ENCODE peak calls at places on chromosomes 1 and 21, in seven cellular contexts. Q is esophagus muscularis mucosa, J is fibroblast of mammary gland, U is endodermal cell, B is hepatocyte, R is esophagus squamous epithelium, C is fibroblast of pulmonary artery. X is an unnamed sample.

GRCh38 chr1:201756411-201756810 is 72.5 kb upstream of the IPO9 start:
- DNase-seq in J (peak; percentile 66), R (no peak), C (peak; percentile 76), B (peak; percentile 35), U (no peak), Q (no peak), X (peak; percentile 80)

GRCh38 chr1:181623850-181624249 is 140.5 kb downstream of the CACNA1E start:
- DNase-seq in B (no peak), R (no peak), U (no peak), J (no peak), C (no peak), Q (no peak), X (no peak)

GRCh38 chr1:155005076-155005971 is 2.7 kb downstream of the ZBTB7B start:
- DNase-seq in R (no peak), J (no peak), B (no peak), Q (no peak), C (no peak), U (no peak), X (no peak)

GRCh38 chr1:6414443-6414844 is 5.3 kb downstream of the HES2 start:
- DNase-seq in J (peak; percentile 46), Q (no peak), B (peak; percentile 69), C (peak; percentile 51), U (peak; percentile 90), R (no peak), X (peak; percentile 46)

GRCh38 chr1:112893288-112894009 is 62.5 kb downstream of the SLC16A1 start:
- DNase-seq in R (no peak), B (no peak), J (no peak), Q (peak; percentile 21), U (no peak), C (no peak), X (no peak)

GRCh38 chr1:56520202-56520601 is 59.2 kb downstream of the PLPP3 start:
- DNase-seq in Q (no peak), J (peak; percentile 51), U (no peak), C (no peak), R (no peak), B (no peak), X (no peak)

GRCh38 chr1:11245248-11245647 is 17.1 kb downstream of the MTOR start:
- DNase-seq in J (no peak), B (no peak), U (no peak), C (no peak), Q (no peak), R (no peak), X (no peak)

GRCh38 chr1:117573386-117574040 is 32.3 kb upstream of the TENT5C start:
- DNase-seq in C (no peak), R (no peak), U (peak; percentile 40), B (peak; percentile 32), Q (no peak), J (peak; percentile 12), X (no peak)

GRCh38 chr1:100866901-100867206 is 27.8 kb downstream of the EXTL2 start:
- DNase-seq in B (no peak), R (no peak), J (no peak), Q (no peak), U (no peak), C (no peak), X (no peak)

GRCh38 chr1:221829327-221830011 is 87.6 kb upstream of the DUSP10 start:
- DNase-seq in J (peak; percentile 95), C (peak; percentile 89), Q (peak; percentile 45), U (no peak), B (no peak), R (no peak), X (peak; percentile 93)

GRCh38 chr1:31904339-31905092 is 33.7 kb downstream of the PTP4A2 start:
- DNase-seq in Q (no peak), R (no peak), U (no peak), J (peak; percentile 76), B (peak; percentile 20), C (peak; percentile 30), X (no peak)

GRCh38 chr1:75745276-75745675 is 20.8 kb downstream of the ACADM start:
- DNase-seq in C (no peak), R (no peak), J (no peak), B (no peak), U (no peak), Q (no peak), X (no peak)

GRCh38 chr1:90761781-90762589 is 44.9 kb upstream of the BARHL2 start:
- DNase-seq in R (no peak), C (no peak), J (no peak), Q (no peak), B (no peak), U (peak; percentile 84), X (no peak)

GRCh38 chr1:11751087-11751486 is 10.9 kb upstream of the C1orf167 start:
- DNase-seq in Q (no peak), C (no peak), J (no peak), U (no peak), B (no peak), R (no peak), X (no peak)

GRCh38 chr1:74964508-74964907 is 169.7 kb upstream of the LHX8 start:
- DNase-seq in C (peak; percentile 2), Q (no peak), B (peak; percentile 75), J (no peak), R (no peak), U (no peak), X (no peak)

GRCh38 chr1:245441699-245442098 is 286.9 kb downstream of the KIF26B start:
- DNase-seq in Q (no peak), J (peak; percentile 44), U (no peak), R (no peak), B (no peak), C (peak; percentile 30), X (peak; percentile 15)

GRCh38 chr1:229661022-229661877 is 35.2 kb downstream of the URB2 start:
- DNase-seq in R (no peak), Q (peak; percentile 94), C (peak; percentile 79), U (peak; percentile 96), B (peak; percentile 89), J (peak; percentile 67), X (peak; percentile 55)

GRCh38 chr1:201213926-201214325 is 23.3 kb downstream of the IGFN1 start:
- DNase-seq in B (no peak), Q (no peak), R (no peak), C (no peak), U (no peak), J (no peak), X (no peak)

GRCh38 chr1:148435406-148435805 is 47.7 kb downstream of the PPIAL4G start:
- DNase-seq in R (no peak), U (no peak), C (no peak), J (no peak), B (no peak), Q (no peak), X (no peak)

GRCh38 chr21:41781047-41781405 is 14.2 kb upstream of the RIPK4 start:
- DNase-seq in J (no peak), Q (no peak), B (no peak), U (no peak), R (no peak), C (no peak), X (no peak)

GRCh38 chr1:10694274-10694632 is 102.2 kb downstream of the CASZ1 start:
- DNase-seq in B (no peak), J (peak; percentile 5), U (no peak), R (no peak), Q (no peak), C (no peak), X (no peak)

GRCh38 chr1:87712261-87712674 is 383.6 kb downstream of the LMO4 start:
- DNase-seq in U (no peak), C (no peak), B (peak; percentile 63), R (no peak), Q (no peak), J (peak; percentile 5), X (no peak)

GRCh38 chr1:21341022-21341421 is 50.8 kb upstream of the ECE1 start:
- DNase-seq in R (no peak), C (no peak), B (no peak), J (no peak), U (no peak), Q (no peak), X (no peak)

GRCh38 chr1:224700915-224701531 is 84.9 kb downstream of the CNIH3 start:
- DNase-seq in Q (no peak), U (peak; percentile 85), C (peak; percentile 25), R (no peak), B (no peak), J (peak; percentile 42), X (no peak)

GRCh38 chr21:42061195-42061865 is 9.8 kb upstream of the UMODL1 start:
- DNase-seq in B (no peak), J (no peak), Q (no peak), R (no peak), C (no peak), U (no peak), X (no peak)

GRCh38 chr1:41713557-41714327 is 205.0 kb downstream of the HIVEP3 start:
- DNase-seq in J (peak; percentile 86), C (peak; percentile 63), Q (no peak), B (peak; percentile 67), U (no peak), R (no peak), X (peak; percentile 71)

GRCh38 chr1:181659348-181659957 is 176.1 kb downstream of the CACNA1E start:
- DNase-seq in R (no peak), C (no peak), U (no peak), Q (peak; percentile 85), J (no peak), B (peak; percentile 21), X (no peak)

GRCh38 chr1:193183019-193183643 is 3.3 kb downstream of the B3GALT2 start:
- DNase-seq in B (peak; percentile 77), U (no peak), J (peak; percentile 67), Q (no peak), R (no peak), C (peak; percentile 78), X (peak; percentile 48)

GRCh38 chr1:237041795-237042466 is at the start of gene RYR2:
- DNase-seq in U (peak; percentile 92), R (no peak), Q (no peak), J (no peak), C (no peak), B (peak; percentile 70), X (no peak)

GRCh38 chr21:33230518-33231324 is 983 bp downstream of the IFNAR2 start:
- DNase-seq in R (no peak), B (peak; percentile 61), U (peak; percentile 86), C (peak; percentile 65), J (peak; percentile 54), Q (no peak), X (peak; percentile 62)
- TF ChIP-seq CTCF in R (no peak), B (peak; percentile 20), U (peak; percentile 29), C (no peak), J (no peak), Q (no peak), X (peak; percentile 69)

GRCh38 chr1:19067187-19067911 is 110.9 kb upstream of the IFFO2 start:
- DNase-seq in J (no peak), R (no peak), Q (no peak), U (peak; percentile 90), B (no peak), C (no peak), X (no peak)
- TF ChIP-seq CTCF in J (no peak), R (no peak), Q (no peak), U (peak; percentile 50), B (no peak), C (no peak), X (no peak)

DNA sequence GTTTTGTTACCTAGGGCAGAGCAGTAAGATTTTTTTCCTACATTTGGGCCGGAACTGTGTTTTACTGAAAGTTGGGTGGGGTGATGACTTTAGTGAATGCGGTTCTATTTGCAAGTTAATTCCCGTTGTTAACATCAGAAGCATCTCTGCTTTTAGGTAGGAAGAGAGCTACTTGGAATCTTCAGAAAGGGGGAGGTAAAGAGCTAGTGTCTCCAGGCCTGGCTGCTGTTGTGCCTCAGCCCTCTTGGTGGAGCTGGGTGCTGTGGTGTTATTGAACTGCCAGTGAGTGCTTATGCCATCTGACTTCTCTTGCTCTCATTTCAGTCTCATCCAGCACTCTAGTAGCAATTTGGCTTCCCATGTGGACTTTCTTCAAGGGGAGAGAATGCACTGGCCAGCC is 3.4 kb downstream of the KDM4A start:
- DNase-seq in B (peak; percentile 53), C (peak; percentile 56), J (peak; percentile 59), U (peak; percentile 86), Q (no peak), R (no peak), X (peak; percentile 52)
- TF ChIP-seq CTCF in B (no peak), C (peak; percentile 58), J (peak; percentile 54), U (peak; percentile 78), Q (peak; percentile 9), R (no peak), X (peak; percentile 55)

GRCh38 chr1:47569681-47570470 is 132.0 kb downstream of the FOXD2 start:
- DNase-seq in B (peak; percentile 88), Q (no peak), C (peak; percentile 85), J (peak; percentile 87), R (no peak), U (peak; percentile 86), X (peak; percentile 97)
- TF ChIP-seq CTCF in B (peak; percentile 66), Q (peak; percentile 35), C (peak; percentile 50), J (peak; percentile 66), R (no peak), U (peak; percentile 71), X (peak; percentile 77)